ENCODE peak calls at places on chromosomes 11 and 22, in ten cellular contexts. One of them, this sample, is unnamed.

GRCh38 chr11:114348200-114349191 is 51.8 kb downstream of the C11orf71 start:
- DNase-seq in lower lobe of right lung: no peak
- DNase-seq in HEK293T: peak
- DNase-seq in activated CD8-positive, alpha-beta memory T cell treated with anti-CD3 and anti-CD28 coated beads for 1 hour: no peak
- DNase-seq in AG08396: peak
- DNase-seq in IMR-90: peak
- DNase-seq in naive thymus-derived CD8-positive, alpha-beta T cell: no peak
- DNase-seq in ELF-1: peak
- DNase-seq in anterior cingulate cortex: no peak
- DNase-seq in nucleus accumbens: no peak
- DNase-seq in this sample: no peak

GRCh38 chr11:27812341-27812740 is 112.1 kb upstream of the BDNF start:
- DNase-seq in nucleus accumbens: no peak
- DNase-seq in activated CD8-positive, alpha-beta memory T cell treated with anti-CD3 and anti-CD28 coated beads for 1 hour: no peak
- DNase-seq in anterior cingulate cortex: no peak
- DNase-seq in AG08396: no peak
- DNase-seq in lower lobe of right lung: no peak
- DNase-seq in ELF-1: no peak
- DNase-seq in naive thymus-derived CD8-positive, alpha-beta T cell: no peak
- DNase-seq in IMR-90: peak
- DNase-seq in HEK293T: no peak
- DNase-seq in this sample: no peak

GRCh38 chr11:15901790-15902189 is 454.6 kb downstream of the SOX6 start:
- DNase-seq in anterior cingulate cortex: no peak
- DNase-seq in nucleus accumbens: no peak
- DNase-seq in activated CD8-positive, alpha-beta memory T cell treated with anti-CD3 and anti-CD28 coated beads for 1 hour: no peak
- DNase-seq in naive thymus-derived CD8-positive, alpha-beta T cell: no peak
- DNase-seq in HEK293T: no peak
- DNase-seq in AG08396: no peak
- DNase-seq in lower lobe of right lung: no peak
- DNase-seq in ELF-1: no peak
- DNase-seq in IMR-90: no peak
- DNase-seq in this sample: no peak

GRCh38 chr22:18968011-18968749 is 32.1 kb upstream of the PRODH start:
- DNase-seq in AG08396: peak
- DNase-seq in anterior cingulate cortex: no peak
- DNase-seq in ELF-1: peak
- DNase-seq in HEK293T: no peak
- DNase-seq in naive thymus-derived CD8-positive, alpha-beta T cell: no peak
- DNase-seq in activated CD8-positive, alpha-beta memory T cell treated with anti-CD3 and anti-CD28 coated beads for 1 hour: no peak
- DNase-seq in lower lobe of right lung: peak
- DNase-seq in nucleus accumbens: no peak
- DNase-seq in IMR-90: peak
- DNase-seq in this sample: no peak

GRCh38 chr11:107908211-107908610 is 20.0 kb upstream of the RAB39A start:
- DNase-seq in lower lobe of right lung: no peak
- DNase-seq in naive thymus-derived CD8-positive, alpha-beta T cell: no peak
- DNase-seq in IMR-90: no peak
- DNase-seq in AG08396: no peak
- DNase-seq in anterior cingulate cortex: no peak
- DNase-seq in HEK293T: no peak
- DNase-seq in nucleus accumbens: no peak
- DNase-seq in ELF-1: peak
- DNase-seq in activated CD8-positive, alpha-beta memory T cell treated with anti-CD3 and anti-CD28 coated beads for 1 hour: no peak
- DNase-seq in this sample: no peak

GRCh38 chr22:17569971-17570511 is 6.7 kb downstream of the SLC25A18 start:
- DNase-seq in naive thymus-derived CD8-positive, alpha-beta T cell: no peak
- DNase-seq in ELF-1: peak
- DNase-seq in anterior cingulate cortex: peak
- DNase-seq in AG08396: peak
- DNase-seq in lower lobe of right lung: no peak
- DNase-seq in nucleus accumbens: no peak
- DNase-seq in IMR-90: peak
- DNase-seq in HEK293T: no peak
- DNase-seq in activated CD8-positive, alpha-beta memory T cell treated with anti-CD3 and anti-CD28 coated beads for 1 hour: no peak
- DNase-seq in this sample: no peak

GRCh38 chr11:66956689-66957290 is 1.4 kb downstream of the PC start:
- DNase-seq in ELF-1: peak
- DNase-seq in HEK293T: no peak
- DNase-seq in lower lobe of right lung: peak
- DNase-seq in AG08396: peak
- DNase-seq in IMR-90: peak
- DNase-seq in anterior cingulate cortex: peak
- DNase-seq in naive thymus-derived CD8-positive, alpha-beta T cell: no peak
- DNase-seq in nucleus accumbens: peak
- DNase-seq in activated CD8-positive, alpha-beta memory T cell treated with anti-CD3 and anti-CD28 coated beads for 1 hour: no peak
- DNase-seq in this sample: no peak

GRCh38 chr11:99766816-99767215 is 746.1 kb downstream of the CNTN5 start:
- DNase-seq in nucleus accumbens: no peak
- DNase-seq in lower lobe of right lung: no peak
- DNase-seq in naive thymus-derived CD8-positive, alpha-beta T cell: no peak
- DNase-seq in activated CD8-positive, alpha-beta memory T cell treated with anti-CD3 and anti-CD28 coated beads for 1 hour: no peak
- DNase-seq in HEK293T: no peak
- DNase-seq in AG08396: no peak
- DNase-seq in IMR-90: no peak
- DNase-seq in ELF-1: no peak
- DNase-seq in anterior cingulate cortex: no peak
- DNase-seq in this sample: no peak

GRCh38 chr11:4704790-4705334 is 278 bp downstream of the MMP26 start:
- DNase-seq in anterior cingulate cortex: no peak
- DNase-seq in activated CD8-positive, alpha-beta memory T cell treated with anti-CD3 and anti-CD28 coated beads for 1 hour: no peak
- DNase-seq in AG08396: no peak
- DNase-seq in naive thymus-derived CD8-positive, alpha-beta T cell: no peak
- DNase-seq in IMR-90: no peak
- DNase-seq in HEK293T: no peak
- DNase-seq in nucleus accumbens: no peak
- DNase-seq in lower lobe of right lung: no peak
- DNase-seq in ELF-1: no peak
- DNase-seq in this sample: no peak

GRCh38 chr11:17008099-17008498 is 6.1 kb downstream of the PLEKHA7 start:
- DNase-seq in naive thymus-derived CD8-positive, alpha-beta T cell: no peak
- DNase-seq in nucleus accumbens: no peak
- DNase-seq in ELF-1: no peak
- DNase-seq in activated CD8-positive, alpha-beta memory T cell treated with anti-CD3 and anti-CD28 coated beads for 1 hour: no peak
- DNase-seq in IMR-90: no peak
- DNase-seq in lower lobe of right lung: no peak
- DNase-seq in HEK293T: no peak
- DNase-seq in AG08396: no peak
- DNase-seq in anterior cingulate cortex: no peak
- DNase-seq in this sample: no peak

GRCh38 chr22:26953380-26953807 is 296.0 kb downstream of the MIAT start:
- DNase-seq in activated CD8-positive, alpha-beta memory T cell treated with anti-CD3 and anti-CD28 coated beads for 1 hour: no peak
- DNase-seq in ELF-1: no peak
- DNase-seq in HEK293T: no peak
- DNase-seq in AG08396: no peak
- DNase-seq in IMR-90: no peak
- DNase-seq in nucleus accumbens: no peak
- DNase-seq in lower lobe of right lung: no peak
- DNase-seq in naive thymus-derived CD8-positive, alpha-beta T cell: no peak
- DNase-seq in anterior cingulate cortex: no peak
- DNase-seq in this sample: no peak

GRCh38 chr22:30150212-30150611 is 69.9 kb downstream of the HORMAD2 start:
- DNase-seq in activated CD8-positive, alpha-beta memory T cell treated with anti-CD3 and anti-CD28 coated beads for 1 hour: no peak
- DNase-seq in HEK293T: no peak
- DNase-seq in nucleus accumbens: no peak
- DNase-seq in lower lobe of right lung: no peak
- DNase-seq in IMR-90: no peak
- DNase-seq in anterior cingulate cortex: no peak
- DNase-seq in ELF-1: no peak
- DNase-seq in naive thymus-derived CD8-positive, alpha-beta T cell: no peak
- DNase-seq in AG08396: no peak
- DNase-seq in this sample: no peak

GRCh38 chr11:47257518-47258316 is at the start of gene NR1H3:
- DNase-seq in activated CD8-positive, alpha-beta memory T cell treated with anti-CD3 and anti-CD28 coated beads for 1 hour: no peak
- DNase-seq in naive thymus-derived CD8-positive, alpha-beta T cell: no peak
- DNase-seq in HEK293T: peak
- DNase-seq in lower lobe of right lung: peak
- DNase-seq in nucleus accumbens: no peak
- DNase-seq in AG08396: peak
- DNase-seq in IMR-90: peak
- DNase-seq in ELF-1: peak
- DNase-seq in anterior cingulate cortex: peak
- DNase-seq in this sample: no peak

GRCh38 chr11:13335319-13335718 is 57.7 kb downstream of the BMAL1 start:
- DNase-seq in ELF-1: peak
- DNase-seq in lower lobe of right lung: peak
- DNase-seq in HEK293T: peak
- DNase-seq in anterior cingulate cortex: no peak
- DNase-seq in nucleus accumbens: no peak
- DNase-seq in activated CD8-positive, alpha-beta memory T cell treated with anti-CD3 and anti-CD28 coated beads for 1 hour: peak
- DNase-seq in naive thymus-derived CD8-positive, alpha-beta T cell: peak
- DNase-seq in IMR-90: peak
- DNase-seq in AG08396: peak
- DNase-seq in this sample: peak

GRCh38 chr11:49208006-49208721 is at the start of gene FOLH1:
- DNase-seq in activated CD8-positive, alpha-beta memory T cell treated with anti-CD3 and anti-CD28 coated beads for 1 hour: no peak
- DNase-seq in ELF-1: peak
- DNase-seq in lower lobe of right lung: peak
- DNase-seq in HEK293T: peak
- DNase-seq in nucleus accumbens: no peak
- DNase-seq in AG08396: peak
- DNase-seq in naive thymus-derived CD8-positive, alpha-beta T cell: no peak
- DNase-seq in anterior cingulate cortex: peak
- DNase-seq in IMR-90: no peak
- DNase-seq in this sample: no peak

GRCh38 chr22:29480262-29480511 is 169 bp downstream of the NEFH start:
- DNase-seq in AG08396: no peak
- DNase-seq in anterior cingulate cortex: no peak
- DNase-seq in ELF-1: no peak
- DNase-seq in lower lobe of right lung: no peak
- DNase-seq in nucleus accumbens: no peak
- DNase-seq in HEK293T: no peak
- DNase-seq in naive thymus-derived CD8-positive, alpha-beta T cell: no peak
- DNase-seq in activated CD8-positive, alpha-beta memory T cell treated with anti-CD3 and anti-CD28 coated beads for 1 hour: no peak
- DNase-seq in IMR-90: no peak
- DNase-seq in this sample: no peak

GRCh38 chr11:95230054-95231034 is 658 bp downstream of the SESN3 start:
- DNase-seq in anterior cingulate cortex: no peak
- DNase-seq in naive thymus-derived CD8-positive, alpha-beta T cell: peak
- DNase-seq in AG08396: peak
- DNase-seq in IMR-90: no peak
- DNase-seq in HEK293T: peak
- DNase-seq in nucleus accumbens: no peak
- DNase-seq in ELF-1: peak
- DNase-seq in activated CD8-positive, alpha-beta memory T cell treated with anti-CD3 and anti-CD28 coated beads for 1 hour: no peak
- DNase-seq in lower lobe of right lung: no peak
- DNase-seq in this sample: peak

GRCh38 chr11:64765841-64766682 is 6.3 kb upstream of the PYGM start:
- DNase-seq in AG08396: no peak
- DNase-seq in lower lobe of right lung: no peak
- DNase-seq in activated CD8-positive, alpha-beta memory T cell treated with anti-CD3 and anti-CD28 coated beads for 1 hour: no peak
- DNase-seq in IMR-90: no peak
- DNase-seq in HEK293T: no peak
- DNase-seq in ELF-1: no peak
- DNase-seq in naive thymus-derived CD8-positive, alpha-beta T cell: no peak
- DNase-seq in anterior cingulate cortex: no peak
- DNase-seq in nucleus accumbens: no peak
- DNase-seq in this sample: no peak

GRCh38 chr22:45552580-45553332 is 50.1 kb downstream of the FBLN1 start:
- DNase-seq in anterior cingulate cortex: no peak
- DNase-seq in activated CD8-positive, alpha-beta memory T cell treated with anti-CD3 and anti-CD28 coated beads for 1 hour: no peak
- DNase-seq in nucleus accumbens: no peak
- DNase-seq in naive thymus-derived CD8-positive, alpha-beta T cell: no peak
- DNase-seq in ELF-1: peak
- DNase-seq in lower lobe of right lung: peak
- DNase-seq in AG08396: peak
- DNase-seq in HEK293T: no peak
- DNase-seq in IMR-90: peak
- DNase-seq in this sample: no peak

GRCh38 chr11:45683285-45684058 is 18.1 kb upstream of the CHST1 start:
- DNase-seq in lower lobe of right lung: no peak
- DNase-seq in anterior cingulate cortex: no peak
- DNase-seq in IMR-90: no peak
- DNase-seq in ELF-1: no peak
- DNase-seq in activated CD8-positive, alpha-beta memory T cell treated with anti-CD3 and anti-CD28 coated beads for 1 hour: no peak
- DNase-seq in nucleus accumbens: no peak
- DNase-seq in naive thymus-derived CD8-positive, alpha-beta T cell: no peak
- DNase-seq in AG08396: no peak
- DNase-seq in HEK293T: no peak
- DNase-seq in this sample: no peak

GRCh38 chr11:134398644-134399292 is 13.3 kb downstream of the B3GAT1 start:
- DNase-seq in lower lobe of right lung: no peak
- DNase-seq in IMR-90: no peak
- DNase-seq in anterior cingulate cortex: no peak
- DNase-seq in ELF-1: no peak
- DNase-seq in AG08396: no peak
- DNase-seq in HEK293T: no peak
- DNase-seq in activated CD8-positive, alpha-beta memory T cell treated with anti-CD3 and anti-CD28 coated beads for 1 hour: no peak
- DNase-seq in naive thymus-derived CD8-positive, alpha-beta T cell: no peak
- DNase-seq in nucleus accumbens: no peak
- DNase-seq in this sample: no peak

GRCh38 chr11:70547821-70548670 is 149.7 kb downstream of the CTTN start:
- DNase-seq in HEK293T: no peak
- DNase-seq in naive thymus-derived CD8-positive, alpha-beta T cell: no peak
- DNase-seq in anterior cingulate cortex: no peak
- DNase-seq in IMR-90: no peak
- DNase-seq in nucleus accumbens: no peak
- DNase-seq in ELF-1: no peak
- DNase-seq in lower lobe of right lung: no peak
- DNase-seq in activated CD8-positive, alpha-beta memory T cell treated with anti-CD3 and anti-CD28 coated beads for 1 hour: no peak
- DNase-seq in AG08396: no peak
- DNase-seq in this sample: no peak

GRCh38 chr22:24592846-24593809 is at the start of gene LRRC75B:
- DNase-seq in naive thymus-derived CD8-positive, alpha-beta T cell: no peak
- DNase-seq in activated CD8-positive, alpha-beta memory T cell treated with anti-CD3 and anti-CD28 coated beads for 1 hour: no peak
- DNase-seq in ELF-1: peak
- DNase-seq in anterior cingulate cortex: peak
- DNase-seq in AG08396: peak
- DNase-seq in IMR-90: peak
- DNase-seq in HEK293T: peak
- DNase-seq in nucleus accumbens: peak
- DNase-seq in lower lobe of right lung: peak
- DNase-seq in this sample: no peak

GRCh38 chr11:43736502-43737193 is 56.1 kb downstream of the HSD17B12 start:
- DNase-seq in IMR-90: peak
- DNase-seq in naive thymus-derived CD8-positive, alpha-beta T cell: no peak
- DNase-seq in lower lobe of right lung: no peak
- DNase-seq in AG08396: peak
- DNase-seq in nucleus accumbens: no peak
- DNase-seq in anterior cingulate cortex: no peak
- DNase-seq in activated CD8-positive, alpha-beta memory T cell treated with anti-CD3 and anti-CD28 coated beads for 1 hour: no peak
- DNase-seq in HEK293T: no peak
- DNase-seq in ELF-1: no peak
- DNase-seq in this sample: no peak

GRCh38 chr11:65445604-65446445 is 23.2 kb downstream of the NEAT1 start:
- DNase-seq in IMR-90: peak
- DNase-seq in nucleus accumbens: no peak
- DNase-seq in naive thymus-derived CD8-positive, alpha-beta T cell: no peak
- DNase-seq in ELF-1: peak
- DNase-seq in anterior cingulate cortex: no peak
- DNase-seq in lower lobe of right lung: no peak
- DNase-seq in AG08396: no peak
- DNase-seq in HEK293T: no peak
- DNase-seq in activated CD8-positive, alpha-beta memory T cell treated with anti-CD3 and anti-CD28 coated beads for 1 hour: no peak
- DNase-seq in this sample: no peak

GRCh38 chr11:97332271-97332670 is 942.5 kb downstream of the JRKL start:
- DNase-seq in AG08396: no peak
- DNase-seq in IMR-90: no peak
- DNase-seq in anterior cingulate cortex: no peak
- DNase-seq in naive thymus-derived CD8-positive, alpha-beta T cell: no peak
- DNase-seq in HEK293T: no peak
- DNase-seq in lower lobe of right lung: no peak
- DNase-seq in nucleus accumbens: no peak
- DNase-seq in activated CD8-positive, alpha-beta memory T cell treated with anti-CD3 and anti-CD28 coated beads for 1 hour: no peak
- DNase-seq in ELF-1: no peak
- DNase-seq in this sample: no peak

GRCh38 chr22:31969789-31970489 is 25.6 kb downstream of the YWHAH start:
- DNase-seq in anterior cingulate cortex: peak
- DNase-seq in ELF-1: peak
- DNase-seq in lower lobe of right lung: peak
- DNase-seq in AG08396: peak
- DNase-seq in HEK293T: peak
- DNase-seq in IMR-90: peak
- DNase-seq in naive thymus-derived CD8-positive, alpha-beta T cell: peak
- DNase-seq in activated CD8-positive, alpha-beta memory T cell treated with anti-CD3 and anti-CD28 coated beads for 1 hour: no peak
- DNase-seq in nucleus accumbens: no peak
- DNase-seq in this sample: peak

GRCh38 chr22:43670545-43670944 is 141.6 kb downstream of the EFCAB6 start:
- DNase-seq in HEK293T: no peak
- DNase-seq in activated CD8-positive, alpha-beta memory T cell treated with anti-CD3 and anti-CD28 coated beads for 1 hour: no peak
- DNase-seq in ELF-1: no peak
- DNase-seq in naive thymus-derived CD8-positive, alpha-beta T cell: no peak
- DNase-seq in nucleus accumbens: no peak
- DNase-seq in lower lobe of right lung: no peak
- DNase-seq in anterior cingulate cortex: no peak
- DNase-seq in IMR-90: no peak
- DNase-seq in AG08396: no peak
- DNase-seq in this sample: no peak